ENCODE peak calls at places on chromosome 14, in seven cellular contexts. N, Z, W, D, E, C and P are unnamed samples.
A peak's percentile ranks its signal among the peaks of the same experiment; 100 is the strongest.

GRCh38 chr14:79629891-79630560 is 581.3 kb downstream of the DIO2 start:
- DNase-seq in W (no peak), Z (no peak), D (no peak), E (no peak), N (no peak), C (no peak), P (no peak)

GRCh38 chr14:22390824-22391461 is 198.1 kb downstream of the DAD1 start:
- DNase-seq in E (no peak), C (no peak), W (no peak), N (peak; percentile 35), D (no peak), Z (no peak), P (no peak)

GRCh38 chr14:64680013-64680674 is 24.1 kb upstream of the PLEKHG3 start:
- DNase-seq in W (no peak), N (peak; percentile 41), E (peak; percentile 80), C (no peak), Z (no peak), D (no peak), P (no peak)

GRCh38 chr14:102086346-102086971 is 385 bp downstream of the HSP90AA1 start:
- DNase-seq in D (no peak), E (peak; percentile 86), N (peak; percentile 60), Z (no peak), W (peak; percentile 56), C (peak; percentile 73), P (peak; percentile 42)

GRCh38 chr14:51490205-51490604 is 161.5 kb upstream of the FRMD6 start:
- DNase-seq in E (no peak), W (no peak), D (no peak), C (no peak), Z (no peak), N (no peak), P (no peak)

GRCh38 chr14:100471451-100472093 is 115.6 kb downstream of the BEGAIN start:
- DNase-seq in E (no peak), N (no peak), C (no peak), Z (peak; percentile 50), D (no peak), W (no peak), P (peak; percentile 86)

GRCh38 chr14:102164241-102164641 is 24.5 kb downstream of the WDR20 start:
- DNase-seq in N (no peak), D (no peak), C (no peak), E (no peak), Z (no peak), W (peak; percentile 17), P (no peak)

GRCh38 chr14:74240794-74241610 is 1.8 kb downstream of the VSX2 start:
- DNase-seq in C (peak; percentile 71), W (peak; percentile 14), N (no peak), D (no peak), Z (peak; percentile 70), E (peak; percentile 78), P (no peak)

GRCh38 chr14:73757876-73758391 is 43.8 kb upstream of the PNMA1 start:
- DNase-seq in E (no peak), W (no peak), N (no peak), D (no peak), C (peak; percentile 79), Z (no peak), P (peak; percentile 75)

GRCh38 chr14:38143651-38144505 is 63.8 kb upstream of the SSTR1 start:
- DNase-seq in Z (no peak), D (no peak), E (no peak), W (peak; percentile 68), C (no peak), N (no peak), P (no peak)

GRCh38 chr14:72463291-72463866 is 430.5 kb downstream of the DPF3 start:
- DNase-seq in E (no peak), N (no peak), Z (no peak), W (no peak), C (no peak), D (no peak), P (no peak)

GRCh38 chr14:77123381-77124344 is 17.9 kb downstream of the ZDHHC22 start:
- DNase-seq in W (no peak), E (peak; percentile 73), Z (no peak), C (no peak), N (peak; percentile 95), D (peak; percentile 84), P (no peak)

GRCh38 chr14:59282366-59282765 is 93.9 kb downstream of the DAAM1 start:
- DNase-seq in E (no peak), C (no peak), N (no peak), Z (no peak), D (no peak), W (no peak), P (no peak)

GRCh38 chr14:70809238-70810214 is at the start of gene MAP3K9:
- DNase-seq in D (peak; percentile 98), N (peak; percentile 97), W (peak; percentile 34), Z (peak; percentile 99), E (peak; percentile 89), C (peak; percentile 98), P (peak; percentile 94)

GRCh38 chr14:54088271-54088670 is 131.6 kb upstream of the BMP4 start:
- DNase-seq in E (no peak), N (no peak), D (no peak), Z (no peak), W (no peak), C (no peak), P (no peak)

GRCh38 chr14:75459099-75459741 is 31.4 kb downstream of the JDP2 start:
- DNase-seq in N (peak; percentile 76), D (peak; percentile 83), C (no peak), Z (no peak), W (no peak), E (peak; percentile 75), P (no peak)

GRCh38 chr14:69500736-69501135 is 16.2 kb downstream of the PLEKHD1 start:
- DNase-seq in D (peak; percentile 31), Z (no peak), W (no peak), N (no peak), C (peak; percentile 54), E (no peak), P (no peak)

GRCh38 chr14:32998433-32998832 is 59.8 kb downstream of the NPAS3 start:
- DNase-seq in C (no peak), Z (peak; percentile 12), W (peak; percentile 21), D (no peak), E (no peak), N (no peak), P (no peak)

GRCh38 chr14:34817768-34818167 is 57.4 kb downstream of the BAZ1A start:
- DNase-seq in C (no peak), W (no peak), N (no peak), Z (no peak), E (no peak), D (no peak), P (no peak)
- H3K36me3 ChIP-seq in C (peaks cover 56% of the 10 kb centered on the region), W (peaks cover 2% of the 10 kb centered on the region), N (no peaks in the 10 kb centered on the region), Z (no peaks in the 10 kb centered on the region), E (no peaks in the 10 kb centered on the region), D (no peaks in the 10 kb centered on the region), P (peaks cover 28% of the 10 kb centered on the region)

DNA sequence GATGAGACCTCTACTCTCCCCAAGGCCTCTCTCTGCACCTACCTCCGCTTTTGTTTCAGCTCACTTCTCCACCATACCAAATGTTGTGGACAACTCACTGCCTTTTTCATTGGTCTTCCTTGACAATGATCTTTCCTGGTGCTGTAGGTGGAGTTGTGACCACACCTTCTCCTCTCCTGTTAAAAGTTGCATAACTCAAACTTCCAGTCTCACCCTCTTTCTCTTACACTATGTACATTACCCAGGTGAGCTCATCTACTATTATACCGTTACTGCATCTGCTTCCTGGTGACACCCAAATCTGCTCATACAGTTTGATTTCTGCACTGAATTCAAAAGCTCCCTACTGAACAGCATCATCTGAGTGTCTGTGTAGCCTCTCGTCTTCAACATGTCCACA is 542.8 kb downstream of the GALC start:
- DNase-seq in N (no peak), Z (no peak), D (no peak), E (no peak), C (no peak), W (no peak), P (no peak)
- H3K9me3 ChIP-seq in N (peaks cover 3% of the 10 kb centered on the region), Z (no peaks in the 10 kb centered on the region), D (no peaks in the 10 kb centered on the region), E (no peaks in the 10 kb centered on the region), C (no peaks in the 10 kb centered on the region), W (no peaks in the 10 kb centered on the region), P (no peaks in the 10 kb centered on the region)

DNA sequence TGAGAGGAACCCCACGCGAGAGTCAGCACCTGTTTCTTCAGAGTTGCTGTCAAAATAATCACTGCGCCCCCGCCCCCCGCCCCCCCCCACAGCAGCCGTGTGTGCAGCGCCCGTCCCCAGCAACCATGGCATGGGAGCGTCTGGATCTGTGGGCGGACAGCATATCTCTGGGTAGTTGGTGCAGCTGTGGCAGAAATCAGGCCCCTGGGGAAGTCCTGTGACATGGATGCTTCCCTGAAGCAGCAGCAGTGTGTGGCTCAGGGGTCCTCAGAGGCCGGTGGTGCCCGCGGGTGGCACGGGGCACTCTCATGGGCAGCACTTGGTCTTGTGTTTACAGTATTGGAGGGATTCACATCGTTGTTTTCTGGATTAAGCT is 19.2 kb downstream of the XRCC3 start:
- DNase-seq in D (no peak), Z (no peak), W (no peak), E (peak; percentile 54), N (no peak), C (peak; percentile 75), P (peak; percentile 80)
- H3K4me1 ChIP-seq in D (no peaks in the 10 kb centered on the region), Z (peaks cover 4% of the 10 kb centered on the region), W (peaks cover 9% of the 10 kb centered on the region), E (no peaks in the 10 kb centered on the region), N (peaks cover 43% of the 10 kb centered on the region), C (peaks cover 39% of the 10 kb centered on the region), P (peaks cover 54% of the 10 kb centered on the region)

DNA sequence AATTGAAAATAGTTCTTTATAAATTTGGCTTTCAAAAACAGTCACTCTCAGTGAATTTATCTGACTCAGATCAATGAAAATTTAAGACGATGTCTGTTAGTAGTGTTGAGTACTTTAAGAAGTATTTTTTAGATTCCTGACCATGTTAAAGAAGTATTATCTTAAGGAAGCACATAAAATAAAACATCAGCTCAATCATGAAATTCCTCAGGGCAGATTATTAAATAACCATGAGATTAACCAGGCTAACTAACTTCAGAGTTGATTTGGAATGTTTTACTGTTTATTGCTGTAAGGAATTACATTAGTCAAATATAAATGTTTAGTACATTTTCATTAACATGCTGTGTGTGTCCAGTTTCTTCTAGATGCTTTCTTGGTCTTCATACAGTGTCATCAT is 160.2 kb downstream of the PELI2 start:
- DNase-seq in Z (no peak), D (no peak), N (no peak), E (no peak), W (no peak), C (no peak), P (no peak)
- H3K36me3 ChIP-seq in Z (no peaks in the 10 kb centered on the region), D (no peaks in the 10 kb centered on the region), N (no peaks in the 10 kb centered on the region), E (no peaks in the 10 kb centered on the region), W (no peaks in the 10 kb centered on the region), C (no peaks in the 10 kb centered on the region), P (no peaks in the 10 kb centered on the region)